ENCODE peak calls at places on chromosomes 7 and 10, in ten cellular contexts. V, B, G, X, L, Q, W, E, A and T are unnamed samples.

GRCh38 chr7:2829040-2829439 is 15.1 kb downstream of the GNA12 start:
- DNase-seq in V (no peak), B (no peak), G (no peak), X (no peak), L (no peak), Q (no peak), W (no peak), E (no peak), A (no peak), T (no peak)

GRCh38 chr7:4702961-4703512 is 20.9 kb downstream of the FOXK1 start:
- DNase-seq in V (peak), B (no peak), G (no peak), X (no peak), L (no peak), Q (no peak), W (peak), E (no peak), A (no peak), T (no peak)

GRCh38 chr7:72217151-72217550 is 195.0 kb downstream of the CALN1 start:
- DNase-seq in V (no peak), B (no peak), G (no peak), X (no peak), L (no peak), Q (no peak), W (no peak), E (no peak), A (no peak), T (no peak)

GRCh38 chr10:121998462-121998861 is 9.5 kb downstream of the TACC2 start:
- DNase-seq in V (no peak), B (no peak), G (no peak), X (no peak), L (no peak), Q (no peak), W (no peak), E (no peak), A (no peak), T (no peak)

GRCh38 chr7:90804370-90804769 is 208.2 kb downstream of the CDK14 start:
- DNase-seq in V (no peak), B (no peak), G (no peak), X (no peak), L (no peak), Q (no peak), W (no peak), E (no peak), A (peak), T (no peak)

GRCh38 chr7:69412331-69413146 is 185.7 kb upstream of the AUTS2 start:
- DNase-seq in V (no peak), B (peak), G (no peak), X (peak), L (no peak), Q (no peak), W (no peak), E (peak), A (no peak), T (no peak)

GRCh38 chr10:79148452-79149344 is 79.9 kb downstream of the ZMIZ1 start:
- DNase-seq in V (no peak), B (no peak), G (no peak), X (no peak), L (peak), Q (no peak), W (no peak), E (no peak), A (peak), T (peak)

GRCh38 chr7:132113536-132114409 is 462.5 kb downstream of the PLXNA4 start:
- DNase-seq in V (peak), B (peak), G (no peak), X (no peak), L (no peak), Q (no peak), W (peak), E (peak), A (no peak), T (no peak)

GRCh38 chr10:132035476-132035875 is 30.3 kb upstream of the JAKMIP3 start:
- DNase-seq in V (no peak), B (no peak), G (no peak), X (no peak), L (no peak), Q (no peak), W (no peak), E (no peak), A (no peak), T (no peak)

GRCh38 chr10:123236122-123236521 is 81.9 kb downstream of the BUB3 start:
- DNase-seq in V (no peak), B (no peak), G (no peak), X (peak), L (no peak), Q (no peak), W (no peak), E (peak), A (peak), T (no peak)

GRCh38 chr10:35335718-35336083 is 608 bp upstream of the CCNY start:
- DNase-seq in V (no peak), B (no peak), G (no peak), X (peak), L (peak), Q (no peak), W (peak), E (no peak), A (peak), T (no peak)

GRCh38 chr7:115332691-115333090 is 410.8 kb downstream of the MDFIC start:
- DNase-seq in V (no peak), B (no peak), G (no peak), X (no peak), L (no peak), Q (no peak), W (no peak), E (no peak), A (no peak), T (no peak)

GRCh38 chr7:121572615-121573014 is 176.5 kb upstream of the FAM3C start:
- DNase-seq in V (no peak), B (no peak), G (no peak), X (no peak), L (no peak), Q (no peak), W (no peak), E (no peak), A (no peak), T (no peak)

GRCh38 chr10:16297652-16298051 is 139.2 kb upstream of the PTER start:
- DNase-seq in V (no peak), B (no peak), G (no peak), X (no peak), L (no peak), Q (no peak), W (no peak), E (no peak), A (no peak), T (no peak)

GRCh38 chr10:31413325-31413724 is 94.3 kb downstream of the ZEB1 start:
- DNase-seq in V (no peak), B (peak), G (no peak), X (no peak), L (no peak), Q (no peak), W (no peak), E (no peak), A (peak), T (peak)